ENCODE peak calls at places on chromosomes 2 and 18, in nine cellular contexts. X is left ventricle myocardium inferior, V is BE2C, Q is lung, J is prostate gland, U is tibial nerve, F is left lung, L is HCT116, Y is DND-41. M is an unnamed sample.

GRCh38 chr2:240225660-240226475 is 85.4 kb upstream of the OTOS start:
- DNase-seq in U (no peak), V (no peak), X (no peak), Y (no peak), L (no peak), F (no peak), J (no peak), Q (no peak), M (no peak)

GRCh38 chr2:73286134-73286533 is 1.9 kb upstream of the FBXO41 start:
- DNase-seq in Y (no peak), J (no peak), V (no peak), U (no peak), X (no peak), F (no peak), L (no peak), Q (no peak), M (no peak)

GRCh38 chr2:75627902-75628504 is 18.6 kb upstream of the MRPL19 start:
- DNase-seq in Y (peak; percentile 79), X (peak; percentile 56), Q (peak; percentile 78), J (peak; percentile 41), V (peak; percentile 69), L (peak; percentile 57), U (peak; percentile 68), F (peak; percentile 64), M (peak; percentile 74)

GRCh38 chr2:141271346-141271745 is 859.5 kb downstream of the LRP1B start:
- DNase-seq in F (no peak), J (no peak), Y (no peak), L (no peak), U (no peak), Q (no peak), X (no peak), V (no peak), M (no peak)

GRCh38 chr2:188678921-188679320 is 295.3 kb upstream of the COL3A1 start:
- DNase-seq in V (no peak), Y (no peak), F (no peak), J (no peak), L (no peak), U (no peak), Q (no peak), X (no peak), M (no peak)

GRCh38 chr2:238203973-238204683 is 633 bp upstream of the ILKAP start:
- DNase-seq in F (no peak), J (no peak), X (no peak), Q (no peak), L (no peak), V (no peak), Y (no peak), U (no peak), M (no peak)

GRCh38 chr2:200794143-200794542 is 17.6 kb upstream of the BZW1 start:
- DNase-seq in Q (no peak), V (no peak), L (no peak), F (no peak), J (no peak), X (no peak), U (no peak), Y (no peak), M (no peak)

GRCh38 chr2:16258350-16258749 is 318.0 kb downstream of the MYCN start:
- DNase-seq in V (peak; percentile 84), X (no peak), U (no peak), J (no peak), L (no peak), Q (no peak), F (no peak), Y (no peak), M (no peak)

GRCh38 chr2:2787301-2787907 is 456.3 kb upstream of the MYT1L start:
- DNase-seq in X (no peak), L (no peak), Y (no peak), U (no peak), F (no peak), Q (no peak), J (no peak), V (peak; percentile 81), M (no peak)

GRCh38 chr2:100178085-100178788 is 35.8 kb upstream of the AFF3 start:
- DNase-seq in X (no peak), Q (no peak), J (no peak), U (no peak), V (peak; percentile 74), L (peak; percentile 88), F (no peak), Y (peak; percentile 21), M (peak; percentile 58)

GRCh38 chr18:72223733-72224132 is 320.4 kb downstream of the CBLN2 start:
- DNase-seq in Q (no peak), Y (no peak), V (no peak), L (no peak), U (no peak), X (no peak), F (no peak), J (no peak), M (no peak)

GRCh38 chr18:55116855-55117254 is 157.6 kb upstream of the CCDC68 start:
- DNase-seq in U (no peak), F (no peak), Y (no peak), Q (no peak), X (no peak), J (no peak), V (no peak), L (no peak), M (no peak)

GRCh38 chr2:176099159-176099736 is 347 bp upstream of the HOXD12 start:
- DNase-seq in L (no peak), Y (no peak), V (no peak), Q (no peak), U (no peak), X (no peak), J (no peak), F (no peak), M (no peak)

GRCh38 chr2:163341426-163341825 is 394.4 kb downstream of the FIGN start:
- DNase-seq in Q (no peak), L (no peak), J (no peak), V (no peak), F (no peak), X (no peak), Y (no peak), U (no peak), M (no peak)

DNA sequence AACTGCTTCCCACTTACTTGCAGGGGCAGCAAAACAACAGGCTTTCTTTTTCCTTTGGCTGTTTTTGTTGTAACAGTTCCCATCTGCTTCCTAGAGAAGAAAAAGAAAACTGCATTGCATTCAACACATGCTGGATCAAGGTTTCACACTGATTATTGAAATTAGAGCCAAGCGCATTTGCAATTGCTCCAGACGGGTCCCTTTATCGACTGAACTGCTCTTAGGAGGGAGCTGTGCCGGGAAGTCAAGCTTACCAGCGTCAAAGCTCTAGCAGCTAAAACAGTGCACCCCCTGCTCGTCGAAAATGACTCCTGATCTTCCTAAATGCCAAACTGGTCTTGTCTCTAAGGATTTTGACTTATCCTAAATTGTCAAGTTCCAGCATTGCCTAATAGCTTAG is 164.0 kb upstream of the SESTD1 start:
- DNase-seq in V (no peak), L (no peak), Y (no peak), Q (no peak), F (no peak), U (peak; percentile 17), X (no peak), J (no peak), M (no peak)
- H3K4me3 ChIP-seq in V (no peak overlapping the region), L (no peak overlapping the region), Y (no peak overlapping the region), Q (no peak overlapping the region), F (no peak overlapping the region), U (no peak overlapping the region), X (peak overlapping the region; percentile 19), J (no peak overlapping the region), M (no peak overlapping the region)

GRCh38 chr2:45867349-45867748 is 215.9 kb downstream of the PRKCE start:
- DNase-seq in Y (no peak), J (no peak), V (no peak), L (no peak), X (no peak), Q (no peak), U (no peak), F (no peak), M (no peak)
- H3K36me3 ChIP-seq in Y (no peaks in the 10 kb centered on the region), J (no peaks in the 10 kb centered on the region), V (peaks cover 2% of the 10 kb centered on the region), L (no peaks in the 10 kb centered on the region), X (no peaks in the 10 kb centered on the region), Q (no peaks in the 10 kb centered on the region), U (no peaks in the 10 kb centered on the region), F (no peaks in the 10 kb centered on the region), M (no peaks in the 10 kb centered on the region)

GRCh38 chr2:56889738-56890137 is 705.9 kb downstream of the CCDC85A start:
- DNase-seq in Y (no peak), L (no peak), F (no peak), X (no peak), J (no peak), V (no peak), U (no peak), Q (no peak), M (no peak)

GRCh38 chr2:56892381-56892780 is 708.6 kb downstream of the CCDC85A start:
- DNase-seq in Y (no peak), V (no peak), Q (no peak), U (no peak), J (no peak), L (no peak), X (no peak), F (no peak), M (no peak)
- H3K9me3 ChIP-seq in Y (no peaks in the 10 kb centered on the region), V (no peaks in the 10 kb centered on the region), Q (no peaks in the 10 kb centered on the region), U (peaks cover 6% of the 10 kb centered on the region), J (no peaks in the 10 kb centered on the region), L (no peaks in the 10 kb centered on the region), X (peaks cover 5% of the 10 kb centered on the region), F (no peaks in the 10 kb centered on the region), M (no peaks in the 10 kb centered on the region)

GRCh38 chr18:69715322-69715721 is 232.4 kb downstream of the CD226 start:
- DNase-seq in U (no peak), Y (no peak), Q (no peak), F (no peak), L (no peak), V (peak; percentile 33), X (no peak), J (no peak), M (no peak)

GRCh38 chr18:69717586-69717985 is 230.1 kb downstream of the CD226 start:
- DNase-seq in Q (no peak), V (no peak), J (no peak), L (no peak), U (no peak), X (no peak), Y (no peak), F (no peak), M (no peak)

GRCh38 chr18:69723434-69723833 is 224.2 kb downstream of the CD226 start:
- DNase-seq in X (no peak), U (no peak), L (no peak), J (no peak), Y (no peak), F (no peak), V (no peak), Q (no peak), M (no peak)

GRCh38 chr18:69720422-69720821 is 227.3 kb downstream of the CD226 start:
- DNase-seq in J (no peak), Y (no peak), X (no peak), Q (no peak), L (no peak), U (no peak), V (no peak), F (no peak), M (no peak)

DNA sequence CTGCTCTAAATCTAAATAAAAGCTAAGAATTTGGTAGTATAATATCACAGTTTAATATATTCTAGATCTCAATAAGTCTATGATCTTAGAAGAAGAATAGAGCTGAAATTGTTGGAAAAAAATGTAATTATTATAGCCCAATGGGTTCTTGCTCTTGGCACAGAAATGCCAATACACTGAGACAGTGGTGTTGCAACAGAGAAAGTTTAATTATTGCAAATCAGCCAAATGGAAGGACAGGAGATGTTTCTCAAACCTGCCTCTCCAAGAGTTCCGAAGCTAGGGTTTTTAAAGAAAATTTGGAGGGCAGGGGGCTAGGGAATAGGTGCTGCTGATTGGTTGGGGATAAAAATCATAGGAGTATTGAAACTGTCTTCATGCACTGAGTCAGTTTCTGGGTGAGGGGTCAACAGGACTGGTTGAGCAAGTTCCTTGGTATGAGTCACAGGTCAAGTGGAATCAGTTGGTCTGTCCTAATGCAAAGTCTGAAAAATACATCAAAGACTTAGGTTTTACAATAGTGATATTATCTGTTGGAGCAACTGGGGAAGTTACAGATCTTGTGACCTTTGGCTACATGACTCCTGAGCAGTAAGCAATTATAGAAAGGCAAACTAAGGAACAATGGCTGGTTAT is 228.6 kb downstream of the CD226 start:
- DNase-seq in J (no peak), X (no peak), F (no peak), Y (no peak), Q (no peak), L (no peak), V (no peak), U (no peak), M (no peak)
- H3K4me3 ChIP-seq in J (no peak overlapping the region), X (no peak overlapping the region), F (no peak overlapping the region), Y (no peak overlapping the region), Q (no peak overlapping the region), L (no peak overlapping the region), V (no peak overlapping the region), U (no peak overlapping the region), M (no peak overlapping the region)